ENCODE peak calls at places on chromosomes 6 and 20, in seven cellular contexts. One of them, this sample, is unnamed.

GRCh38 chr20:34112600-34113061 is 588 bp upstream of the EIF2S2 start:
- DNase-seq in cardiac muscle cell: peak; percentile 65
- DNase-seq in stimulated activated CD4-positive, alpha-beta T cell treated with anti-CD3 and anti-CD28 coated beads, TNF-alpha, amount 100 ng/mL, for 24 hours: no peak
- DNase-seq in BJ: peak; percentile 13
- DNase-seq in T-helper 9 cell: no peak
- DNase-seq in dermis blood vessel endothelial cell: peak; percentile 61
- DNase-seq in iPS DF 19.7: no peak
- DNase-seq in this sample: no peak

GRCh38 chr20:60804918-60805631 is 447.0 kb upstream of the CDH4 start:
- DNase-seq in cardiac muscle cell: no peak
- DNase-seq in stimulated activated CD4-positive, alpha-beta T cell treated with anti-CD3 and anti-CD28 coated beads, TNF-alpha, amount 100 ng/mL, for 24 hours: no peak
- DNase-seq in BJ: no peak
- DNase-seq in T-helper 9 cell: no peak
- DNase-seq in dermis blood vessel endothelial cell: no peak
- DNase-seq in iPS DF 19.7: no peak
- DNase-seq in this sample: no peak

GRCh38 chr6:45126033-45126432 is 202.1 kb upstream of the RUNX2 start:
- DNase-seq in cardiac muscle cell: no peak
- DNase-seq in stimulated activated CD4-positive, alpha-beta T cell treated with anti-CD3 and anti-CD28 coated beads, TNF-alpha, amount 100 ng/mL, for 24 hours: no peak
- DNase-seq in BJ: no peak
- DNase-seq in T-helper 9 cell: no peak
- DNase-seq in dermis blood vessel endothelial cell: no peak
- DNase-seq in iPS DF 19.7: no peak
- DNase-seq in this sample: no peak

GRCh38 chr6:135331002-135331401 is 149.9 kb downstream of the MYB start:
- DNase-seq in cardiac muscle cell: peak; percentile 40
- DNase-seq in stimulated activated CD4-positive, alpha-beta T cell treated with anti-CD3 and anti-CD28 coated beads, TNF-alpha, amount 100 ng/mL, for 24 hours: no peak
- DNase-seq in BJ: no peak
- DNase-seq in T-helper 9 cell: no peak
- DNase-seq in dermis blood vessel endothelial cell: no peak
- DNase-seq in iPS DF 19.7: no peak
- DNase-seq in this sample: no peak

GRCh38 chr6:27753668-27754407 is 158.4 kb downstream of the OR2B2 start:
- DNase-seq in cardiac muscle cell: peak; percentile 91
- DNase-seq in stimulated activated CD4-positive, alpha-beta T cell treated with anti-CD3 and anti-CD28 coated beads, TNF-alpha, amount 100 ng/mL, for 24 hours: peak; percentile 60
- DNase-seq in BJ: peak; percentile 16
- DNase-seq in T-helper 9 cell: peak; percentile 29
- DNase-seq in dermis blood vessel endothelial cell: peak; percentile 65
- DNase-seq in iPS DF 19.7: no peak
- DNase-seq in this sample: peak; percentile 71

GRCh38 chr20:36118372-36118771 is 36.2 kb upstream of the EPB41L1 start:
- DNase-seq in cardiac muscle cell: no peak
- DNase-seq in stimulated activated CD4-positive, alpha-beta T cell treated with anti-CD3 and anti-CD28 coated beads, TNF-alpha, amount 100 ng/mL, for 24 hours: no peak
- DNase-seq in BJ: no peak
- DNase-seq in T-helper 9 cell: no peak
- DNase-seq in dermis blood vessel endothelial cell: no peak
- DNase-seq in iPS DF 19.7: no peak
- DNase-seq in this sample: no peak

GRCh38 chr6:70706491-70707123 is 38.9 kb downstream of the SMAP1 start:
- DNase-seq in cardiac muscle cell: peak; percentile 71
- DNase-seq in stimulated activated CD4-positive, alpha-beta T cell treated with anti-CD3 and anti-CD28 coated beads, TNF-alpha, amount 100 ng/mL, for 24 hours: no peak
- DNase-seq in BJ: peak; percentile 5
- DNase-seq in T-helper 9 cell: no peak
- DNase-seq in dermis blood vessel endothelial cell: peak; percentile 74
- DNase-seq in iPS DF 19.7: no peak
- DNase-seq in this sample: no peak

GRCh38 chr6:12324741-12325140 is 34.6 kb downstream of the EDN1 start:
- DNase-seq in cardiac muscle cell: no peak
- DNase-seq in stimulated activated CD4-positive, alpha-beta T cell treated with anti-CD3 and anti-CD28 coated beads, TNF-alpha, amount 100 ng/mL, for 24 hours: no peak
- DNase-seq in BJ: no peak
- DNase-seq in T-helper 9 cell: no peak
- DNase-seq in dermis blood vessel endothelial cell: peak; percentile 14
- DNase-seq in iPS DF 19.7: no peak
- DNase-seq in this sample: peak; percentile 79

GRCh38 chr6:708237-708598 is 15.3 kb upstream of the EXOC2 start:
- DNase-seq in cardiac muscle cell: no peak
- DNase-seq in stimulated activated CD4-positive, alpha-beta T cell treated with anti-CD3 and anti-CD28 coated beads, TNF-alpha, amount 100 ng/mL, for 24 hours: no peak
- DNase-seq in BJ: no peak
- DNase-seq in T-helper 9 cell: no peak
- DNase-seq in dermis blood vessel endothelial cell: peak; percentile 34
- DNase-seq in iPS DF 19.7: no peak
- DNase-seq in this sample: no peak

GRCh38 chr6:56764081-56764566 is 121.4 kb upstream of the DST start:
- DNase-seq in cardiac muscle cell: peak; percentile 63
- DNase-seq in stimulated activated CD4-positive, alpha-beta T cell treated with anti-CD3 and anti-CD28 coated beads, TNF-alpha, amount 100 ng/mL, for 24 hours: no peak
- DNase-seq in BJ: no peak
- DNase-seq in T-helper 9 cell: no peak
- DNase-seq in dermis blood vessel endothelial cell: peak; percentile 66
- DNase-seq in iPS DF 19.7: no peak
- DNase-seq in this sample: no peak

GRCh38 chr20:14751191-14751590 is 413.8 kb upstream of the FLRT3 start:
- DNase-seq in cardiac muscle cell: no peak
- DNase-seq in stimulated activated CD4-positive, alpha-beta T cell treated with anti-CD3 and anti-CD28 coated beads, TNF-alpha, amount 100 ng/mL, for 24 hours: no peak
- DNase-seq in BJ: no peak
- DNase-seq in T-helper 9 cell: no peak
- DNase-seq in dermis blood vessel endothelial cell: no peak
- DNase-seq in iPS DF 19.7: no peak
- DNase-seq in this sample: no peak

GRCh38 chr6:75201901-75202672 is 3.8 kb downstream of the COL12A1 start:
- DNase-seq in cardiac muscle cell: peak; percentile 60
- DNase-seq in stimulated activated CD4-positive, alpha-beta T cell treated with anti-CD3 and anti-CD28 coated beads, TNF-alpha, amount 100 ng/mL, for 24 hours: no peak
- DNase-seq in BJ: no peak
- DNase-seq in T-helper 9 cell: no peak
- DNase-seq in dermis blood vessel endothelial cell: peak; percentile 27
- DNase-seq in iPS DF 19.7: no peak
- DNase-seq in this sample: no peak

GRCh38 chr20:57654363-57654997 is 34.3 kb upstream of the ZBP1 start:
- DNase-seq in cardiac muscle cell: peak; percentile 73
- DNase-seq in stimulated activated CD4-positive, alpha-beta T cell treated with anti-CD3 and anti-CD28 coated beads, TNF-alpha, amount 100 ng/mL, for 24 hours: peak; percentile 35
- DNase-seq in BJ: no peak
- DNase-seq in T-helper 9 cell: peak; percentile 36
- DNase-seq in dermis blood vessel endothelial cell: peak; percentile 79
- DNase-seq in iPS DF 19.7: peak; percentile 48
- DNase-seq in this sample: peak; percentile 53

GRCh38 chr6:149940673-149940984 is 1.2 kb upstream of the ULBP2 start:
- DNase-seq in cardiac muscle cell: no peak
- DNase-seq in stimulated activated CD4-positive, alpha-beta T cell treated with anti-CD3 and anti-CD28 coated beads, TNF-alpha, amount 100 ng/mL, for 24 hours: no peak
- DNase-seq in BJ: no peak
- DNase-seq in T-helper 9 cell: no peak
- DNase-seq in dermis blood vessel endothelial cell: no peak
- DNase-seq in iPS DF 19.7: no peak
- DNase-seq in this sample: no peak

GRCh38 chr6:336159-337114 is 44.1 kb downstream of the DUSP22 start:
- DNase-seq in cardiac muscle cell: no peak
- DNase-seq in stimulated activated CD4-positive, alpha-beta T cell treated with anti-CD3 and anti-CD28 coated beads, TNF-alpha, amount 100 ng/mL, for 24 hours: no peak
- DNase-seq in BJ: no peak
- DNase-seq in T-helper 9 cell: no peak
- DNase-seq in dermis blood vessel endothelial cell: no peak
- DNase-seq in iPS DF 19.7: no peak
- DNase-seq in this sample: no peak

GRCh38 chr20:50540620-50541605 is 30.7 kb downstream of the PTPN1 start:
- DNase-seq in cardiac muscle cell: peak; percentile 95
- DNase-seq in stimulated activated CD4-positive, alpha-beta T cell treated with anti-CD3 and anti-CD28 coated beads, TNF-alpha, amount 100 ng/mL, for 24 hours: no peak
- DNase-seq in BJ: no peak
- DNase-seq in T-helper 9 cell: no peak
- DNase-seq in dermis blood vessel endothelial cell: peak; percentile 96
- DNase-seq in iPS DF 19.7: no peak
- DNase-seq in this sample: no peak

GRCh38 chr20:11777861-11778570 is 139.7 kb upstream of the BTBD3 start:
- DNase-seq in cardiac muscle cell: peak; percentile 60
- DNase-seq in stimulated activated CD4-positive, alpha-beta T cell treated with anti-CD3 and anti-CD28 coated beads, TNF-alpha, amount 100 ng/mL, for 24 hours: no peak
- DNase-seq in BJ: peak; percentile 42
- DNase-seq in T-helper 9 cell: no peak
- DNase-seq in dermis blood vessel endothelial cell: peak; percentile 75
- DNase-seq in iPS DF 19.7: no peak
- DNase-seq in this sample: no peak

GRCh38 chr6:111680013-111680712 is 74.5 kb upstream of the TRAF3IP2 start:
- DNase-seq in cardiac muscle cell: peak; percentile 38
- DNase-seq in stimulated activated CD4-positive, alpha-beta T cell treated with anti-CD3 and anti-CD28 coated beads, TNF-alpha, amount 100 ng/mL, for 24 hours: no peak
- DNase-seq in BJ: no peak
- DNase-seq in T-helper 9 cell: no peak
- DNase-seq in dermis blood vessel endothelial cell: no peak
- DNase-seq in iPS DF 19.7: no peak
- DNase-seq in this sample: no peak

This sample was measured in H1.